ENCODE peak calls at places on chromosome 13, in nine cellular contexts. One of them, this sample, is unnamed.

GRCh38 chr13:50085063-50085462 is 69.8 kb downstream of the KCNRG start:
- DNase-seq in spleen: no peak
- DNase-seq in adrenal gland: no peak
- DNase-seq in tibial nerve: no peak
- DNase-seq in PC-3: peak; percentile 66
- DNase-seq in mammary epithelial cell: peak; percentile 17
- DNase-seq in right lobe of liver: no peak
- DNase-seq in ascending aorta: no peak
- DNase-seq in GM23338: peak; percentile 78
- DNase-seq in this sample: no peak

GRCh38 chr13:91346848-91347211 is 657 bp upstream of the MIR17HG start:
- DNase-seq in tibial nerve: no peak
- DNase-seq in ascending aorta: no peak
- DNase-seq in spleen: peak; percentile 73
- DNase-seq in mammary epithelial cell: peak; percentile 32
- DNase-seq in adrenal gland: no peak
- DNase-seq in right lobe of liver: peak; percentile 55
- DNase-seq in GM23338: peak; percentile 34
- DNase-seq in PC-3: peak; percentile 13
- DNase-seq in this sample: no peak

GRCh38 chr13:27573265-27573664 is 47.1 kb downstream of the LNX2 start:
- DNase-seq in GM23338: no peak
- DNase-seq in ascending aorta: no peak
- DNase-seq in right lobe of liver: no peak
- DNase-seq in adrenal gland: no peak
- DNase-seq in PC-3: peak; percentile 80
- DNase-seq in tibial nerve: no peak
- DNase-seq in spleen: no peak
- DNase-seq in mammary epithelial cell: peak; percentile 76
- DNase-seq in this sample: no peak

GRCh38 chr13:88107486-88108044 is 436.4 kb downstream of the SLITRK5 start:
- DNase-seq in mammary epithelial cell: no peak
- DNase-seq in right lobe of liver: no peak
- DNase-seq in GM23338: no peak
- DNase-seq in adrenal gland: no peak
- DNase-seq in tibial nerve: no peak
- DNase-seq in spleen: no peak
- DNase-seq in ascending aorta: no peak
- DNase-seq in PC-3: no peak
- DNase-seq in this sample: no peak

GRCh38 chr13:86572115-86572514 is 772.9 kb upstream of the SLITRK6 start:
- DNase-seq in GM23338: no peak
- DNase-seq in PC-3: peak; percentile 79
- DNase-seq in ascending aorta: no peak
- DNase-seq in spleen: no peak
- DNase-seq in mammary epithelial cell: peak; percentile 46
- DNase-seq in tibial nerve: no peak
- DNase-seq in right lobe of liver: no peak
- DNase-seq in adrenal gland: no peak
- DNase-seq in this sample: no peak

GRCh38 chr13:26459276-26460131 is 98.0 kb upstream of the WASF3 start:
- DNase-seq in right lobe of liver: no peak
- DNase-seq in spleen: no peak
- DNase-seq in mammary epithelial cell: no peak
- DNase-seq in tibial nerve: no peak
- DNase-seq in GM23338: no peak
- DNase-seq in adrenal gland: no peak
- DNase-seq in ascending aorta: no peak
- DNase-seq in PC-3: peak; percentile 61
- DNase-seq in this sample: no peak

GRCh38 chr13:66154981-66155380 is 1075.2 kb downstream of the PCDH9 start:
- DNase-seq in PC-3: no peak
- DNase-seq in mammary epithelial cell: no peak
- DNase-seq in right lobe of liver: no peak
- DNase-seq in GM23338: no peak
- DNase-seq in ascending aorta: no peak
- DNase-seq in tibial nerve: no peak
- DNase-seq in adrenal gland: no peak
- DNase-seq in spleen: no peak
- DNase-seq in this sample: no peak

GRCh38 chr13:48715977-48716376 is 62.2 kb downstream of the CYSLTR2 start:
- DNase-seq in mammary epithelial cell: no peak
- DNase-seq in ascending aorta: no peak
- DNase-seq in spleen: no peak
- DNase-seq in PC-3: no peak
- DNase-seq in GM23338: peak; percentile 51
- DNase-seq in tibial nerve: no peak
- DNase-seq in adrenal gland: no peak
- DNase-seq in right lobe of liver: no peak
- DNase-seq in this sample: no peak

GRCh38 chr13:91247768-91248167 is 99.7 kb upstream of the MIR17HG start:
- DNase-seq in adrenal gland: no peak
- DNase-seq in mammary epithelial cell: no peak
- DNase-seq in tibial nerve: no peak
- DNase-seq in right lobe of liver: no peak
- DNase-seq in PC-3: peak; percentile 23
- DNase-seq in spleen: no peak
- DNase-seq in GM23338: peak; percentile 34
- DNase-seq in ascending aorta: no peak
- DNase-seq in this sample: no peak

GRCh38 chr13:78239681-78240080 is 321.1 kb upstream of the EDNRB start:
- DNase-seq in ascending aorta: no peak
- DNase-seq in spleen: no peak
- DNase-seq in tibial nerve: no peak
- DNase-seq in right lobe of liver: no peak
- DNase-seq in GM23338: peak; percentile 13
- DNase-seq in PC-3: no peak
- DNase-seq in adrenal gland: no peak
- DNase-seq in mammary epithelial cell: no peak
- DNase-seq in this sample: no peak

GRCh38 chr13:41224113-41225110 is 30.0 kb upstream of the KBTBD7 start:
- DNase-seq in tibial nerve: no peak
- DNase-seq in ascending aorta: no peak
- DNase-seq in spleen: no peak
- DNase-seq in GM23338: no peak
- DNase-seq in PC-3: peak; percentile 45
- DNase-seq in right lobe of liver: no peak
- DNase-seq in adrenal gland: no peak
- DNase-seq in mammary epithelial cell: peak; percentile 56
- DNase-seq in this sample: no peak

GRCh38 chr13:67549331-67549730 is 319.2 kb upstream of the PCDH9 start:
- DNase-seq in GM23338: no peak
- DNase-seq in right lobe of liver: no peak
- DNase-seq in mammary epithelial cell: peak; percentile 34
- DNase-seq in PC-3: peak; percentile 50
- DNase-seq in tibial nerve: no peak
- DNase-seq in ascending aorta: no peak
- DNase-seq in spleen: no peak
- DNase-seq in adrenal gland: no peak
- DNase-seq in this sample: no peak

GRCh38 chr13:27036236-27036981 is 135.2 kb downstream of the USP12 start:
- DNase-seq in right lobe of liver: no peak
- DNase-seq in spleen: no peak
- DNase-seq in ascending aorta: peak; percentile 1
- DNase-seq in GM23338: no peak
- DNase-seq in PC-3: peak; percentile 72
- DNase-seq in tibial nerve: no peak
- DNase-seq in adrenal gland: no peak
- DNase-seq in mammary epithelial cell: peak; percentile 32
- DNase-seq in this sample: no peak

GRCh38 chr13:48448963-48449614 is 36.2 kb upstream of the LPAR6 start:
- DNase-seq in adrenal gland: no peak
- DNase-seq in right lobe of liver: no peak
- DNase-seq in mammary epithelial cell: peak; percentile 52
- DNase-seq in ascending aorta: no peak
- DNase-seq in spleen: no peak
- DNase-seq in GM23338: no peak
- DNase-seq in tibial nerve: no peak
- DNase-seq in PC-3: peak; percentile 78
- DNase-seq in this sample: no peak

GRCh38 chr13:34913040-34913439 is 29.0 kb upstream of the NBEA start:
- DNase-seq in tibial nerve: no peak
- DNase-seq in adrenal gland: no peak
- DNase-seq in GM23338: peak; percentile 76
- DNase-seq in ascending aorta: no peak
- DNase-seq in spleen: no peak
- DNase-seq in PC-3: peak; percentile 19
- DNase-seq in right lobe of liver: no peak
- DNase-seq in mammary epithelial cell: no peak
- DNase-seq in this sample: no peak

GRCh38 chr13:44117351-44117750 is 237.6 kb downstream of the LACC1 start:
- DNase-seq in ascending aorta: no peak
- DNase-seq in tibial nerve: no peak
- DNase-seq in PC-3: no peak
- DNase-seq in spleen: no peak
- DNase-seq in GM23338: peak; percentile 8
- DNase-seq in adrenal gland: no peak
- DNase-seq in right lobe of liver: no peak
- DNase-seq in mammary epithelial cell: no peak
- DNase-seq in this sample: no peak

GRCh38 chr13:30889196-30889690 is 16.8 kb upstream of the MEDAG start:
- DNase-seq in mammary epithelial cell: no peak
- DNase-seq in spleen: no peak
- DNase-seq in ascending aorta: no peak
- DNase-seq in PC-3: no peak
- DNase-seq in GM23338: no peak
- DNase-seq in right lobe of liver: no peak
- DNase-seq in tibial nerve: no peak
- DNase-seq in adrenal gland: no peak
- DNase-seq in this sample: no peak

GRCh38 chr13:48644951-48645350 is 8.8 kb upstream of the CYSLTR2 start:
- DNase-seq in ascending aorta: no peak
- DNase-seq in adrenal gland: no peak
- DNase-seq in GM23338: no peak
- DNase-seq in spleen: no peak
- DNase-seq in tibial nerve: no peak
- DNase-seq in mammary epithelial cell: no peak
- DNase-seq in PC-3: no peak
- DNase-seq in right lobe of liver: no peak
- DNase-seq in this sample: peak; percentile 87

GRCh38 chr13:114229486-114229885 is 5.2 kb upstream of the CDC16 start:
- DNase-seq in ascending aorta: no peak
- DNase-seq in spleen: no peak
- DNase-seq in tibial nerve: no peak
- DNase-seq in mammary epithelial cell: no peak
- DNase-seq in GM23338: peak; percentile 30
- DNase-seq in adrenal gland: no peak
- DNase-seq in right lobe of liver: no peak
- DNase-seq in PC-3: no peak
- DNase-seq in this sample: no peak
- H3K4me1 ChIP-seq in ascending aorta: no peaks in the 10 kb centered on the region
- H3K4me1 ChIP-seq in spleen: peaks cover 17% of the 10 kb centered on the region
- H3K4me1 ChIP-seq in tibial nerve: no peaks in the 10 kb centered on the region
- H3K4me1 ChIP-seq in mammary epithelial cell: peaks cover 4% of the 10 kb centered on the region
- H3K4me1 ChIP-seq in GM23338: peaks cover 51% of the 10 kb centered on the region
- H3K4me1 ChIP-seq in adrenal gland: no peaks in the 10 kb centered on the region
- H3K4me1 ChIP-seq in right lobe of liver: no peaks in the 10 kb centered on the region
- H3K4me1 ChIP-seq in PC-3: no peaks in the 10 kb centered on the region
- H3K4me1 ChIP-seq in this sample: no peaks in the 10 kb centered on the region

DNA sequence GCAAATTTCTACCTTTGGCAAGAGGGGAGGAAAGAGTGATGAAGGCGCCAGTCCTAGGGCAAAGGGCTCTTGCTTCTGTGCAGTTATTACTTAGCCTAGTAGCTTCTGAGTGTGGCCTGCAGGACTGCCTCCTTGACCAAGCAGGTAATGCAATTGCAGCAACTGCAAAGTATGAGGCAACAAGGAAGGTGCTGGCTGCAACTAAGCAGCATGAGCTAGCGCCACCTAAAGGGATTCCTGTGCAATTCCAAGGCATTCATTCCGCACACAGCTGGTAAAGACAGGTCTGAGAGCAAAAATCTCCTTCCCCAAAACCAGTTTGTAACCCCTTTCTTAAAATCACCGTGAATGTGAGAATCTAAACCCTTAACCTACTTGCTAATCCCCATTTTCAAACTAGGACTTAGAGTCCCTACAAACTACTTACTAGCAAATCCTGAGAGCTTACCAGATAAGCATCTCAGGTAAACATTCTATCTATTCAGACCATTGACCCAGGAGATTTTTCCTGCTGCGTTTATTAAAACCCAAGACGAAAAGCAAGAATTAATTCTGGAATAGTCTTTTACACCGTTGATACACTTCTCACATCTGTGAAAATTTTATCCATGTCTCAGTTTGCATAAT is 62.9 kb downstream of the DCT start:
- DNase-seq in adrenal gland: no peak
- DNase-seq in right lobe of liver: no peak
- DNase-seq in tibial nerve: no peak
- DNase-seq in mammary epithelial cell: peak; percentile 15
- DNase-seq in ascending aorta: no peak
- DNase-seq in GM23338: peak; percentile 94
- DNase-seq in spleen: no peak
- DNase-seq in PC-3: peak; percentile 49
- DNase-seq in this sample: peak; percentile 46
- TF ChIP-seq CTCF in adrenal gland: peak; percentile 16
- TF ChIP-seq CTCF in right lobe of liver: peak; percentile 66
- TF ChIP-seq CTCF in tibial nerve: no peak
- TF ChIP-seq CTCF in mammary epithelial cell: peak; percentile 51
- TF ChIP-seq CTCF in ascending aorta: no peak
- TF ChIP-seq CTCF in GM23338: peak; percentile 84
- TF ChIP-seq CTCF in spleen: no peak
- TF ChIP-seq CTCF in PC-3: peak; percentile 66
- TF ChIP-seq CTCF in this sample: peak; percentile 91

DNA sequence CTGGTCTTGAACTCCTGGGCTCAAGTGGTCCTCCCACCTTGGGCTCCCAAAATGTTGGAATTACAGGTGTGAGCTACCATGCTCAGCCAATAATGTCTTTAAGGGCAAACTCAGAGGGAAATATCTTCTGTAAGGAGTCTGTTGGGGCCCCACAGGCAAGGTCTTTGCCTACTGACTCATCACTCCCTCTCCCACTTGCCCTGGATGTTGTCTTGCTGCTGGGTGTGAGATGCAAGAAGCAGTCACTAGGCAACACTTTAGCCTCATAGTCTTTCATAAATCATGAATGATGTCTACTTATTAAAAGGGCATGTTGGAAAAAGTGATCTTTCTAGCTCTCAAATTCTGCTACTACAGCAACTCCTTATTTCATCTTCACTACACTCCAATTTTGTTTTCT is 34.6 kb upstream of the SLC10A2 start:
- DNase-seq in GM23338: no peak
- DNase-seq in right lobe of liver: no peak
- DNase-seq in tibial nerve: no peak
- DNase-seq in PC-3: no peak
- DNase-seq in mammary epithelial cell: peak; percentile 41
- DNase-seq in adrenal gland: no peak
- DNase-seq in spleen: no peak
- DNase-seq in ascending aorta: no peak
- DNase-seq in this sample: no peak
- H3K36me3 ChIP-seq in GM23338: no peaks in the 10 kb centered on the region
- H3K36me3 ChIP-seq in right lobe of liver: no peaks in the 10 kb centered on the region
- H3K36me3 ChIP-seq in tibial nerve: no peaks in the 10 kb centered on the region
- H3K36me3 ChIP-seq in PC-3: no peaks in the 10 kb centered on the region
- H3K36me3 ChIP-seq in mammary epithelial cell: no peaks in the 10 kb centered on the region
- H3K36me3 ChIP-seq in adrenal gland: no peaks in the 10 kb centered on the region
- H3K36me3 ChIP-seq in spleen: no peaks in the 10 kb centered on the region
- H3K36me3 ChIP-seq in ascending aorta: no peaks in the 10 kb centered on the region
- H3K36me3 ChIP-seq in this sample: no peaks in the 10 kb centered on the region

GRCh38 chr13:21033224-21033855 is 28.0 kb downstream of the LATS2 start:
- DNase-seq in right lobe of liver: no peak
- DNase-seq in PC-3: peak; percentile 89
- DNase-seq in adrenal gland: peak; percentile 81
- DNase-seq in GM23338: no peak
- DNase-seq in tibial nerve: peak; percentile 57
- DNase-seq in spleen: no peak
- DNase-seq in ascending aorta: peak; percentile 84
- DNase-seq in mammary epithelial cell: peak; percentile 53
- DNase-seq in this sample: no peak
- H3K4me1 ChIP-seq in right lobe of liver: no peaks in the 10 kb centered on the region
- H3K4me1 ChIP-seq in PC-3: peaks cover 31% of the 10 kb centered on the region
- H3K4me1 ChIP-seq in adrenal gland: peaks cover 28% of the 10 kb centered on the region
- H3K4me1 ChIP-seq in GM23338: peaks cover 33% of the 10 kb centered on the region
- H3K4me1 ChIP-seq in tibial nerve: peaks cover 17% of the 10 kb centered on the region
- H3K4me1 ChIP-seq in spleen: peaks cover 64% of the 10 kb centered on the region
- H3K4me1 ChIP-seq in ascending aorta: peaks cover 47% of the 10 kb centered on the region
- H3K4me1 ChIP-seq in mammary epithelial cell: peaks cover 23% of the 10 kb centered on the region
- H3K4me1 ChIP-seq in this sample: no peaks in the 10 kb centered on the region